ENCODE peak calls at places on chromosome 16, in nine cellular contexts. One of them, this sample, is unnamed.

GRCh38 chr16:12896562-12896961 is 4.8 kb upstream of the SHISA9 start:
- DNase-seq in gastrocnemius medialis: no peak
- DNase-seq in HCT116: peak; percentile 32
- DNase-seq in left ventricle myocardium inferior: no peak
- DNase-seq in right lobe of liver: no peak
- DNase-seq in mammary epithelial cell: peak; percentile 61
- DNase-seq in psoas muscle: no peak
- DNase-seq in A549: peak; percentile 60
- DNase-seq in fibroblast of lung: no peak
- DNase-seq in this sample: no peak

GRCh38 chr16:82629441-82630027 is 2.8 kb downstream of the CDH13 start:
- DNase-seq in mammary epithelial cell: peak; percentile 83
- DNase-seq in psoas muscle: no peak
- DNase-seq in left ventricle myocardium inferior: no peak
- DNase-seq in fibroblast of lung: peak; percentile 49
- DNase-seq in HCT116: no peak
- DNase-seq in gastrocnemius medialis: no peak
- DNase-seq in right lobe of liver: no peak
- DNase-seq in A549: no peak
- DNase-seq in this sample: no peak

GRCh38 chr16:29664133-29664912 is 1.3 kb downstream of the SPN start:
- DNase-seq in right lobe of liver: peak; percentile 73
- DNase-seq in HCT116: no peak
- DNase-seq in left ventricle myocardium inferior: no peak
- DNase-seq in mammary epithelial cell: no peak
- DNase-seq in psoas muscle: no peak
- DNase-seq in gastrocnemius medialis: no peak
- DNase-seq in A549: no peak
- DNase-seq in fibroblast of lung: no peak
- DNase-seq in this sample: no peak

GRCh38 chr16:80594756-80595155 is 54.0 kb downstream of the DYNLRB2 start:
- DNase-seq in left ventricle myocardium inferior: no peak
- DNase-seq in mammary epithelial cell: no peak
- DNase-seq in gastrocnemius medialis: no peak
- DNase-seq in HCT116: no peak
- DNase-seq in A549: no peak
- DNase-seq in right lobe of liver: no peak
- DNase-seq in fibroblast of lung: no peak
- DNase-seq in psoas muscle: no peak
- DNase-seq in this sample: no peak

GRCh38 chr16:12067714-12068401 is 91.3 kb downstream of the SNX29 start:
- DNase-seq in fibroblast of lung: peak; percentile 89
- DNase-seq in right lobe of liver: peak; percentile 18
- DNase-seq in gastrocnemius medialis: no peak
- DNase-seq in left ventricle myocardium inferior: no peak
- DNase-seq in HCT116: peak; percentile 65
- DNase-seq in psoas muscle: no peak
- DNase-seq in A549: peak; percentile 81
- DNase-seq in mammary epithelial cell: peak; percentile 50
- DNase-seq in this sample: peak; percentile 82

GRCh38 chr16:47927330-47927729 is 228.5 kb downstream of the ABCC12 start:
- DNase-seq in HCT116: no peak
- DNase-seq in gastrocnemius medialis: no peak
- DNase-seq in fibroblast of lung: no peak
- DNase-seq in left ventricle myocardium inferior: no peak
- DNase-seq in mammary epithelial cell: peak; percentile 45
- DNase-seq in right lobe of liver: no peak
- DNase-seq in psoas muscle: no peak
- DNase-seq in A549: no peak
- DNase-seq in this sample: no peak

GRCh38 chr16:81610144-81610842 is 165.7 kb downstream of the CMIP start:
- DNase-seq in gastrocnemius medialis: no peak
- DNase-seq in A549: no peak
- DNase-seq in fibroblast of lung: peak; percentile 75
- DNase-seq in right lobe of liver: peak; percentile 72
- DNase-seq in psoas muscle: peak; percentile 85
- DNase-seq in mammary epithelial cell: peak; percentile 52
- DNase-seq in left ventricle myocardium inferior: peak; percentile 81
- DNase-seq in HCT116: no peak
- DNase-seq in this sample: peak; percentile 89

GRCh38 chr16:1414532-1415265 is at the start of gene UNKL:
- DNase-seq in A549: peak; percentile 55
- DNase-seq in gastrocnemius medialis: peak; percentile 30
- DNase-seq in mammary epithelial cell: no peak
- DNase-seq in left ventricle myocardium inferior: peak; percentile 81
- DNase-seq in right lobe of liver: peak; percentile 84
- DNase-seq in HCT116: no peak
- DNase-seq in psoas muscle: peak; percentile 82
- DNase-seq in fibroblast of lung: peak; percentile 58
- DNase-seq in this sample: peak; percentile 78

GRCh38 chr16:67966549-67967182 is 1.8 kb downstream of the SLC12A4 start:
- DNase-seq in right lobe of liver: no peak
- DNase-seq in left ventricle myocardium inferior: no peak
- DNase-seq in mammary epithelial cell: peak; percentile 67
- DNase-seq in HCT116: peak; percentile 24
- DNase-seq in A549: peak; percentile 44
- DNase-seq in gastrocnemius medialis: no peak
- DNase-seq in fibroblast of lung: peak; percentile 28
- DNase-seq in psoas muscle: no peak
- DNase-seq in this sample: no peak

GRCh38 chr16:81575307-81575706 is 130.7 kb downstream of the CMIP start:
- DNase-seq in gastrocnemius medialis: no peak
- DNase-seq in HCT116: no peak
- DNase-seq in fibroblast of lung: no peak
- DNase-seq in mammary epithelial cell: no peak
- DNase-seq in right lobe of liver: no peak
- DNase-seq in left ventricle myocardium inferior: no peak
- DNase-seq in psoas muscle: no peak
- DNase-seq in A549: no peak
- DNase-seq in this sample: no peak

GRCh38 chr16:82631701-82632685 is 5.2 kb downstream of the CDH13 start:
- DNase-seq in HCT116: no peak
- DNase-seq in mammary epithelial cell: peak; percentile 53
- DNase-seq in psoas muscle: peak; percentile 20
- DNase-seq in left ventricle myocardium inferior: no peak
- DNase-seq in fibroblast of lung: peak; percentile 21
- DNase-seq in right lobe of liver: no peak
- DNase-seq in gastrocnemius medialis: peak; percentile 82
- DNase-seq in A549: peak; percentile 19
- DNase-seq in this sample: no peak

GRCh38 chr16:75644240-75645012 is 3.0 kb downstream of the KARS1 start:
- DNase-seq in right lobe of liver: no peak
- DNase-seq in mammary epithelial cell: peak; percentile 34
- DNase-seq in gastrocnemius medialis: no peak
- DNase-seq in fibroblast of lung: no peak
- DNase-seq in left ventricle myocardium inferior: no peak
- DNase-seq in psoas muscle: no peak
- DNase-seq in A549: no peak
- DNase-seq in HCT116: no peak
- DNase-seq in this sample: no peak
- TF ChIP-seq CTCF in right lobe of liver: peak; percentile 10
- TF ChIP-seq CTCF in mammary epithelial cell: peak; percentile 26
- TF ChIP-seq CTCF in gastrocnemius medialis: no peak
- TF ChIP-seq CTCF in fibroblast of lung: no peak
- TF ChIP-seq CTCF in left ventricle myocardium inferior: no peak
- TF ChIP-seq CTCF in psoas muscle: no peak
- TF ChIP-seq CTCF in A549: no peak
- TF ChIP-seq CTCF in HCT116: no peak
- TF ChIP-seq CTCF in this sample: no peak

DNA sequence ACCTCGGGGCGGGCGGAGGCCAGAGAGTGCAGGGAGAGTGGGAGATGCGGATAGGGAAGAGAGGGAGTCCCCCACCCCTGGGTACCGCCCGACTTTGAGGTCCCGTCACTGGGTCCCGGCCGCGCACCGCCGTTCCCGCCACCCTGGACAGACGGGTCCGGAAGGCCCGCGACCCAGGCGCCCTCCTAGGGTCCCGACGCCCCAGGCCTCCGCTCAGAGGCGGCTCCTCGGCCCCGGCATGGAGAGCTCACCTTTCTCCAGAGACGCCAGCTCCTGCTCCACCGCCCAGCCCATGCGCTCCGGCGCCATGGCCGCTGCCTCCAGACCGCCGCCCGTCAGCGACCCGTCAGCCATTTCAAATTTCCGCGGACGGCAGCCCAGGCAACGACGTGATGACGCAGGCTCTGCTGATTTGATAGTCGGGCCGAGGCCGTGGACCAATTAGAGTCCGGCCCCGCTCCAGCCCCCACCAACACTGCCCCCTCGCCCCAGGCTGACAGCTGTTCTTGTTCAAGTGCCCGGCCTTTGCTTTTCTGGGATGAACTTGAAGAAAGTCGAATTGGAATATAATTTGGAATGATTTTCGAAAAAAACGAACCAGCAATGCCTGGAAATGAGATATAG is at the start of gene SHCBP1:
- DNase-seq in fibroblast of lung: peak; percentile 86
- DNase-seq in HCT116: peak; percentile 64
- DNase-seq in left ventricle myocardium inferior: peak; percentile 83
- DNase-seq in right lobe of liver: peak; percentile 81
- DNase-seq in A549: peak; percentile 84
- DNase-seq in gastrocnemius medialis: peak; percentile 69
- DNase-seq in psoas muscle: peak; percentile 83
- DNase-seq in mammary epithelial cell: peak; percentile 80
- DNase-seq in this sample: peak; percentile 43
- H3K4me1 ChIP-seq in fibroblast of lung: peaks cover 7% of the 10 kb centered on the region
- H3K4me1 ChIP-seq in HCT116: peaks cover 4% of the 10 kb centered on the region
- H3K4me1 ChIP-seq in left ventricle myocardium inferior: peaks cover 13% of the 10 kb centered on the region
- H3K4me1 ChIP-seq in right lobe of liver: peaks cover 8% of the 10 kb centered on the region
- H3K4me1 ChIP-seq in A549: peaks cover 3% of the 10 kb centered on the region
- H3K4me1 ChIP-seq in gastrocnemius medialis: peaks cover 12% of the 10 kb centered on the region
- H3K4me1 ChIP-seq in psoas muscle: no peaks in the 10 kb centered on the region
- H3K4me1 ChIP-seq in mammary epithelial cell: peaks cover 8% of the 10 kb centered on the region
- H3K4me1 ChIP-seq in this sample: peaks cover 3% of the 10 kb centered on the region

GRCh38 chr16:84821728-84822676 is 2.2 kb downstream of the CRISPLD2 start:
- DNase-seq in left ventricle myocardium inferior: no peak
- DNase-seq in psoas muscle: no peak
- DNase-seq in fibroblast of lung: peak; percentile 64
- DNase-seq in mammary epithelial cell: peak; percentile 43
- DNase-seq in HCT116: no peak
- DNase-seq in right lobe of liver: no peak
- DNase-seq in gastrocnemius medialis: no peak
- DNase-seq in A549: no peak
- DNase-seq in this sample: no peak

GRCh38 chr16:84821179-84821578 is 1.4 kb downstream of the CRISPLD2 start:
- DNase-seq in right lobe of liver: no peak
- DNase-seq in left ventricle myocardium inferior: no peak
- DNase-seq in mammary epithelial cell: no peak
- DNase-seq in A549: no peak
- DNase-seq in psoas muscle: no peak
- DNase-seq in HCT116: no peak
- DNase-seq in gastrocnemius medialis: no peak
- DNase-seq in fibroblast of lung: no peak
- DNase-seq in this sample: no peak

GRCh38 chr16:84820305-84820684 is 510 bp downstream of the CRISPLD2 start:
- DNase-seq in fibroblast of lung: peak; percentile 27
- DNase-seq in left ventricle myocardium inferior: no peak
- DNase-seq in gastrocnemius medialis: no peak
- DNase-seq in HCT116: no peak
- DNase-seq in psoas muscle: no peak
- DNase-seq in right lobe of liver: no peak
- DNase-seq in mammary epithelial cell: no peak
- DNase-seq in A549: no peak
- DNase-seq in this sample: no peak

GRCh38 chr16:84819644-84820304 is at the start of gene CRISPLD2:
- DNase-seq in psoas muscle: peak; percentile 96
- DNase-seq in mammary epithelial cell: peak; percentile 72
- DNase-seq in right lobe of liver: peak; percentile 90
- DNase-seq in gastrocnemius medialis: peak; percentile 78
- DNase-seq in left ventricle myocardium inferior: peak; percentile 96
- DNase-seq in fibroblast of lung: peak; percentile 90
- DNase-seq in A549: peak; percentile 83
- DNase-seq in HCT116: peak; percentile 81
- DNase-seq in this sample: peak; percentile 94

GRCh38 chr16:84820771-84821170 is 986 bp downstream of the CRISPLD2 start:
- DNase-seq in A549: no peak
- DNase-seq in right lobe of liver: no peak
- DNase-seq in fibroblast of lung: peak; percentile 23
- DNase-seq in left ventricle myocardium inferior: no peak
- DNase-seq in mammary epithelial cell: no peak
- DNase-seq in psoas muscle: no peak
- DNase-seq in HCT116: no peak
- DNase-seq in gastrocnemius medialis: no peak
- DNase-seq in this sample: no peak
- H3K4me3 ChIP-seq in A549: no peak overlapping the region
- H3K4me3 ChIP-seq in right lobe of liver: peak overlapping the region; percentile 24
- H3K4me3 ChIP-seq in fibroblast of lung: peak overlapping the region; percentile 82
- H3K4me3 ChIP-seq in left ventricle myocardium inferior: peak overlapping the region; percentile 76
- H3K4me3 ChIP-seq in mammary epithelial cell: no peak overlapping the region
- H3K4me3 ChIP-seq in psoas muscle: peak overlapping the region; percentile 65
- H3K4me3 ChIP-seq in HCT116: no peak overlapping the region
- H3K4me3 ChIP-seq in gastrocnemius medialis: peak overlapping the region; percentile 58
- H3K4me3 ChIP-seq in this sample: peak overlapping the region; percentile 48

DNA sequence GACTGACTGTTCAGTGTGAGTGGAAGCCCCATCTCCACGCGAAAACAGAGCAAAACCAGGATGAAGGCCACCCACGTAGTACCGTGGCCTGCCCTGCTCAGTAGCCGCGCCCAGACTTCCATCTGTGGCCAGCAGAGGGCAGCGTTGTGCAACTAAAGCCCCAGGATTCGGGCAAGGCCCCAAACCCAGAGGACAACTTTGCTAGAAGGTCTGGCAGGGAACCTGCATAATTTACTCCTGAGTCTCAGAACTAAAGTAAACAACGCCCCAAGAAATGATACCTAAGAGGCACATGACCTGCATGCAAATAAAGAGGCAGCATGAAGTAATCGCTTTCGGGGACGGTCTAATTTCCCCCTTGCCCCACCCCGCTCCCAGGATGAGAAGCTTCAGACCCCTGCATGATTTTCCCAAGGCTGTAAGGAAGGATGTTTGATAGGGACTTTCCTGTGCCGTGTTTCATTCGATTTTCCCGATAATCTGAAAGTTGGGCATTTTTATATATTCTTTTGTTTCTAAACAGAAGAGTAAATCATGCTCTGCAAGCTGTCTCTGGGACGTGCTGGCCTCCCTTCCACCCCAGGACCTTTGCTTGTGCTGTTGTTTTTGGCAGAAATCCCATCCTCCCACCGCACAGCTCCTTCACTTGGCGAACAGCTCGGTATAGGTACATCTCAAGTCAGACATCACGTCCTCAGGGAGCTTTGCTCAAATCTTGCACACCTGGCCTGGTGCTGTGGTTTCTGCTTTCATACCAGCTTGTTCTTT is 18.6 kb downstream of the HSBP1 start:
- DNase-seq in HCT116: peak; percentile 64
- DNase-seq in psoas muscle: peak; percentile 84
- DNase-seq in A549: peak; percentile 72
- DNase-seq in fibroblast of lung: peak; percentile 84
- DNase-seq in gastrocnemius medialis: peak; percentile 82
- DNase-seq in left ventricle myocardium inferior: peak; percentile 82
- DNase-seq in right lobe of liver: peak; percentile 72
- DNase-seq in mammary epithelial cell: peak; percentile 85
- DNase-seq in this sample: peak; percentile 33
- TF ChIP-seq CTCF in HCT116: peak; percentile 97
- TF ChIP-seq CTCF in psoas muscle: peak; percentile 97
- TF ChIP-seq CTCF in A549: peak; percentile 89
- TF ChIP-seq CTCF in fibroblast of lung: peak; percentile 85
- TF ChIP-seq CTCF in gastrocnemius medialis: peak; percentile 94
- TF ChIP-seq CTCF in left ventricle myocardium inferior: peak; percentile 96
- TF ChIP-seq CTCF in right lobe of liver: peak; percentile 91
- TF ChIP-seq CTCF in mammary epithelial cell: peak; percentile 90
- TF ChIP-seq CTCF in this sample: peak; percentile 91

GRCh38 chr16:9126609-9127008 is 35.2 kb downstream of the HAPSTR1 start:
- DNase-seq in fibroblast of lung: no peak
- DNase-seq in psoas muscle: no peak
- DNase-seq in HCT116: no peak
- DNase-seq in mammary epithelial cell: no peak
- DNase-seq in A549: no peak
- DNase-seq in right lobe of liver: no peak
- DNase-seq in left ventricle myocardium inferior: no peak
- DNase-seq in gastrocnemius medialis: no peak
- DNase-seq in this sample: no peak
- H3K4me1 ChIP-seq in fibroblast of lung: peaks cover 3% of the 10 kb centered on the region
- H3K4me1 ChIP-seq in psoas muscle: peaks cover 27% of the 10 kb centered on the region
- H3K4me1 ChIP-seq in HCT116: peaks cover 43% of the 10 kb centered on the region
- H3K4me1 ChIP-seq in mammary epithelial cell: peaks cover 41% of the 10 kb centered on the region
- H3K4me1 ChIP-seq in A549: peaks cover 73% of the 10 kb centered on the region
- H3K4me1 ChIP-seq in right lobe of liver: no peaks in the 10 kb centered on the region
- H3K4me1 ChIP-seq in left ventricle myocardium inferior: peaks cover 66% of the 10 kb centered on the region
- H3K4me1 ChIP-seq in gastrocnemius medialis: peaks cover 33% of the 10 kb centered on the region
- H3K4me1 ChIP-seq in this sample: peaks cover 14% of the 10 kb centered on the region

This sample was measured in ascending aorta.